ENCODE peak calls at places on chromosomes 13 and 19, in ten cellular contexts. D is stimulated activated CD4-positive, alpha-beta T cell treated with anti-CD3 and anti-CD28 coated beads, TNF-alpha, amount 100 ng/mL, for 24 hours; G is DMS153; S is GOT3; L is substantia nigra; N is fibroblast of the conjunctiva; M is SW 1271; B is activated naive CD8-positive, alpha-beta T cell treated with anti-CD3 and anti-CD28 coated beads, Interleukin-2, amount 50 U/mL, for 24 hours; Y is HFF-Myc; Z is stomach. K is an unnamed sample.

GRCh38 chr19:49845433-49845832 is 5.5 kb upstream of the PTOV1 start:
- DNase-seq in D (no peak), G (no peak), S (no peak), L (no peak), N (no peak), M (no peak), B (no peak), Y (no peak), Z (no peak), K (no peak)

GRCh38 chr13:50797081-50797480 is 46.4 kb downstream of the DLEU7 start:
- DNase-seq in D (no peak), G (no peak), S (no peak), L (no peak), N (no peak), M (no peak), B (no peak), Y (no peak), Z (no peak), K (no peak)

GRCh38 chr19:46000497-46001246 is 5.4 kb downstream of the CCDC61 start:
- DNase-seq in D (peak; percentile 34), G (peak; percentile 44), S (no peak), L (peak; percentile 28), N (no peak), M (no peak), B (peak; percentile 63), Y (no peak), Z (peak; percentile 79), K (peak; percentile 61)

GRCh38 chr13:30791354-30791921 is 56.1 kb downstream of the ALOX5AP start:
- DNase-seq in D (no peak), G (no peak), S (no peak), L (no peak), N (peak; percentile 82), M (no peak), B (no peak), Y (peak; percentile 84), Z (no peak), K (no peak)

GRCh38 chr19:29840066-29840950 is 28.5 kb downstream of the CCNE1 start:
- DNase-seq in D (no peak), G (no peak), S (no peak), L (no peak), N (no peak), M (no peak), B (no peak), Y (no peak), Z (no peak), K (no peak)

GRCh38 chr13:23450340-23451046 is 17.0 kb upstream of the SACS start:
- DNase-seq in D (no peak), G (peak; percentile 69), S (no peak), L (no peak), N (no peak), M (no peak), B (no peak), Y (no peak), Z (no peak), K (peak; percentile 19)

GRCh38 chr19:44552324-44552723 is 22.8 kb upstream of the CEACAM20 start:
- DNase-seq in D (no peak), G (no peak), S (no peak), L (no peak), N (no peak), M (no peak), B (peak; percentile 49), Y (no peak), Z (no peak), K (no peak)

GRCh38 chr19:6639439-6639838 is 30.5 kb downstream of the TNFSF14 start:
- DNase-seq in D (no peak), G (no peak), S (no peak), L (no peak), N (no peak), M (no peak), B (peak; percentile 38), Y (no peak), Z (no peak), K (no peak)

GRCh38 chr13:31846984-31847752 is 107.8 kb downstream of the RXFP2 start:
- DNase-seq in D (no peak), G (no peak), S (no peak), L (no peak), N (no peak), M (no peak), B (no peak), Y (no peak), Z (no peak), K (no peak)

GRCh38 chr19:31658993-31659896 is 310.0 kb upstream of the TSHZ3 start:
- DNase-seq in D (no peak), G (no peak), S (no peak), L (no peak), N (no peak), M (no peak), B (no peak), Y (no peak), Z (no peak), K (no peak)

GRCh38 chr13:51585696-51586095 is 1.4 kb downstream of the WDFY2 start:
- DNase-seq in D (no peak), G (no peak), S (no peak), L (no peak), N (no peak), M (no peak), B (no peak), Y (no peak), Z (no peak), K (no peak)

GRCh38 chr19:21694171-21694906 is 73.0 kb downstream of the ZNF100 start:
- DNase-seq in D (no peak), G (no peak), S (no peak), L (no peak), N (no peak), M (no peak), B (no peak), Y (no peak), Z (no peak), K (no peak)

GRCh38 chr13:36888645-36889044 is 31.4 kb downstream of the SMAD9 start:
- DNase-seq in D (no peak), G (peak; percentile 49), S (no peak), L (no peak), N (no peak), M (no peak), B (no peak), Y (no peak), Z (no peak), K (no peak)

GRCh38 chr19:9871626-9872338 is 36.7 kb downstream of the PIN1 start:
- DNase-seq in D (no peak), G (peak; percentile 85), S (no peak), L (no peak), N (no peak), M (no peak), B (no peak), Y (no peak), Z (no peak), K (peak; percentile 48)

GRCh38 chr13:100495455-100495854 is 93.1 kb downstream of the GGACT start:
- DNase-seq in D (no peak), G (no peak), S (no peak), L (no peak), N (no peak), M (no peak), B (no peak), Y (no peak), Z (no peak), K (peak; percentile 49)

GRCh38 chr19:46944918-46945628 is 74.6 kb upstream of the NPAS1 start:
- DNase-seq in D (no peak), G (no peak), S (no peak), L (peak; percentile 49), N (no peak), M (no peak), B (no peak), Y (no peak), Z (no peak), K (no peak)

GRCh38 chr13:91401916-91402315 is 3.5 kb downstream of the GPC5 start:
- DNase-seq in D (no peak), G (no peak), S (no peak), L (no peak), N (no peak), M (no peak), B (no peak), Y (no peak), Z (no peak), K (no peak)

GRCh38 chr19:2413159-2413558 is 14.2 kb downstream of the TIMM13 start:
- DNase-seq in D (no peak), G (no peak), S (no peak), L (no peak), N (no peak), M (no peak), B (no peak), Y (no peak), Z (no peak), K (no peak)

GRCh38 chr13:23391752-23392151 is 41.8 kb downstream of the SACS start:
- DNase-seq in D (no peak), G (no peak), S (no peak), L (no peak), N (no peak), M (no peak), B (no peak), Y (peak; percentile 61), Z (no peak), K (no peak)

GRCh38 chr13:37561031-37561430 is 37.5 kb downstream of the POSTN start:
- DNase-seq in D (no peak), G (no peak), S (no peak), L (no peak), N (no peak), M (no peak), B (no peak), Y (no peak), Z (no peak), K (no peak)

GRCh38 chr13:113552079-113552478 is 32.5 kb upstream of the TFDP1 start:
- DNase-seq in D (no peak), G (no peak), S (no peak), L (no peak), N (no peak), M (no peak), B (no peak), Y (no peak), Z (peak; percentile 17), K (no peak)

GRCh38 chr19:21590868-21591267 is 85.5 kb downstream of the ZNF429 start:
- DNase-seq in D (no peak), G (no peak), S (no peak), L (no peak), N (no peak), M (no peak), B (no peak), Y (no peak), Z (no peak), K (no peak)

GRCh38 chr13:66576381-66576780 is 653.8 kb downstream of the PCDH9 start:
- DNase-seq in D (no peak), G (no peak), S (no peak), L (no peak), N (no peak), M (no peak), B (no peak), Y (no peak), Z (no peak), K (no peak)

GRCh38 chr19:57648336-57649003 is 15.5 kb downstream of the ZNF211 start:
- DNase-seq in D (no peak), G (no peak), S (no peak), L (no peak), N (no peak), M (no peak), B (no peak), Y (no peak), Z (no peak), K (no peak)

GRCh38 chr13:50843256-50844043 is at the start of gene DLEU7:
- DNase-seq in D (no peak), G (no peak), S (no peak), L (no peak), N (no peak), M (no peak), B (no peak), Y (no peak), Z (no peak), K (no peak)

GRCh38 chr13:67063036-67063435 is 167.1 kb downstream of the PCDH9 start:
- DNase-seq in D (no peak), G (peak; percentile 9), S (no peak), L (no peak), N (no peak), M (no peak), B (no peak), Y (no peak), Z (no peak), K (no peak)

GRCh38 chr13:67341406-67341805 is 111.3 kb upstream of the PCDH9 start:
- DNase-seq in D (no peak), G (no peak), S (no peak), L (no peak), N (no peak), M (no peak), B (no peak), Y (no peak), Z (no peak), K (no peak)

GRCh38 chr13:60150538-60150937 is 13.2 kb downstream of the DIAPH3 start:
- DNase-seq in D (no peak), G (peak; percentile 13), S (no peak), L (no peak), N (no peak), M (no peak), B (no peak), Y (no peak), Z (no peak), K (no peak)